ENCODE peak calls at places on chromosomes 7 and 10, in seven cellular contexts. I, H, C, A, J, M and F are unnamed samples.

GRCh38 chr10:819326-819725 is 112.2 kb downstream of the LARP4B start:
- DNase-seq in I (peak), H (peak), C (no peak), A (no peak), J (no peak), M (no peak), F (no peak)

GRCh38 chr7:64310426-64310825 is 3.3 kb upstream of the ZNF736 start:
- DNase-seq in I (no peak), H (no peak), C (no peak), A (no peak), J (no peak), M (no peak), F (no peak)

GRCh38 chr7:126426652-126427051 is 826.1 kb downstream of the GRM8 start:
- DNase-seq in I (no peak), H (no peak), C (no peak), A (no peak), J (no peak), M (no peak), F (no peak)

GRCh38 chr10:114442115-114442630 is 37.9 kb upstream of the AFAP1L2 start:
- DNase-seq in I (no peak), H (no peak), C (no peak), A (no peak), J (no peak), M (no peak), F (no peak)

GRCh38 chr10:127345231-127345965 is 149.0 kb upstream of the INSYN2A start:
- DNase-seq in I (no peak), H (peak), C (no peak), A (no peak), J (peak), M (no peak), F (no peak)

GRCh38 chr10:119480667-119481066 is 61.9 kb downstream of the RGS10 start:
- DNase-seq in I (no peak), H (no peak), C (no peak), A (no peak), J (no peak), M (no peak), F (no peak)

GRCh38 chr10:48470893-48471805 is 133.7 kb downstream of the ARHGAP22 start:
- DNase-seq in I (peak), H (peak), C (no peak), A (no peak), J (no peak), M (no peak), F (no peak)

GRCh38 chr7:148772297-148773089 is 73.8 kb downstream of the CUL1 start:
- DNase-seq in I (peak), H (no peak), C (peak), A (peak), J (no peak), M (no peak), F (no peak)

GRCh38 chr10:127578628-127579305 is 29.7 kb downstream of the NPS start:
- DNase-seq in I (no peak), H (no peak), C (no peak), A (no peak), J (no peak), M (no peak), F (no peak)

GRCh38 chr7:17230099-17230807 is 68.2 kb upstream of the AHR start:
- DNase-seq in I (no peak), H (no peak), C (no peak), A (no peak), J (no peak), M (no peak), F (no peak)

GRCh38 chr7:17236603-17237002 is 61.8 kb upstream of the AHR start:
- DNase-seq in I (peak), H (no peak), C (no peak), A (no peak), J (no peak), M (no peak), F (no peak)

GRCh38 chr7:17234398-17235021 is 63.9 kb upstream of the AHR start:
- DNase-seq in I (peak), H (no peak), C (peak), A (peak), J (no peak), M (peak), F (no peak)

GRCh38 chr7:17236161-17236560 is 62.3 kb upstream of the AHR start:
- DNase-seq in I (peak), H (no peak), C (no peak), A (no peak), J (no peak), M (no peak), F (no peak)

DNA sequence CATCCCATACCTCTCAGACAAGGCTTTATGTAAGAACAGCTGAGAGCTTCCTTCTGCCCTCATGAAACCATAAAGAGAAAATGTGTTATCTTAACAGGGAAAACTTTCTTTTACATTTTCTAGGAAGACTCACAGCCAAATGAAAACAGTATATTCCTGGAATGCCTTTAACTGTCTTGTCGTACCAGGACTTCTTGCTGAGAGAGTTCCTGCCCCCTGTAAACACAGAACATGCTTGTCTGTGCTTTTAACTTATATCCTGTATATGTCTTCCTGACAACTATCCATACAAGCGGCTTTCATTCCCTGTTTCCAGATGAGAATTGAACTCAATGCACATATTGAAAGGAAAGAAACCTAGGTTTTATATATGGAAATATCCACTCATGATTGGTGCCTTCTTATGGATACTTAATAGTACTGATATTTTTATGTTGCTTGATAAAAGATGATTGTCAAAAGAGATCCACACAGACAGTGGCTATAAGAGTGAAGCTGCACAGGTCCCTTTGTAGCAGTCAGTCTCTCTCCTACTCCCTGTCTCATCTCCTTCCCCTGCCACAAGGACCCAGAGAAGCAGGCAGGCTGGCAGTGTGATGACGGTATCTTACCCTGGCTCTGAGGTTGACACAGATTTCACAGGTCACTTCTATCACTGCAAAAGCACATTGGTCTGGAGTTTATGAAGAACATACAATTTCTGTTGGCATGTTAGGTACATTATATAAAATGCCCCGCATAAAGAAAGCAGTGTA is 64.6 kb upstream of the AHR start:
- DNase-seq in I (peak), H (no peak), C (no peak), A (no peak), J (no peak), M (no peak), F (no peak)
- H3K4me3 ChIP-seq in I (no peak), H (no peak), C (no peak), A (no peak), J (no peak), M (peak), F (no peak)

GRCh38 chr7:7568553-7568952 is 1.9 kb downstream of the MIOS start:
- DNase-seq in I (no peak), H (no peak), C (no peak), A (no peak), J (no peak), M (no peak), F (no peak)
- H3K4me3 ChIP-seq in I (peak), H (no peak), C (peak), A (no peak), J (peak), M (peak), F (no peak)

DNA sequence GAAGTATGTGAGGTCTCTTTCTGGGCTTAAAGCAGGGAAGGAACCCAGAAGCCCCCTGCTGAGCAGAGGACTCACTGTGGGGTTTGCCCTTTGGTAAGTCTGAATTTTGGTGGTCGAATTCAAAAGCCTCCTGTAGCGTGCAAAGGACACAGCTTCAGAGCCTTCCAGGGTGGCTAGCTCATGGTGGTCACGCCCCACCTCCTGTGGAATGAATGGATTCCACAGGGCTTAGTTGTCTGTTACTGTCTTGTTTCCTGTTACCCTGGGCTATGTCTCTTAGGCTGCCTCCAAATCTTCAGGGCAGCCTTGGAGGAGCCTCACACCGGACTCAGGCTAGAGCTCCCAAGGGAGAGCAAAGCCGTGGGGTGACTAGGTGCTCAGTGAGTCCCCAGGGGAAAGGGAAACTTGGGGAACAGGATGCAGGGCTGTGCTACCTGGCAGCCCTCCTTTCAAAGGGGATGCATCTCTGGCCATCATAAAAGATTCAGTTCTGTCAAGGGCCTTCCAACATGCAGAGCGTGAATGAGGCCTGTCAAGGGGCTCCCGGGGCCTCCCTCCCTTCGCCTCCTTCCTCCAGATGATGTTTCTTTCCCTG is 211.7 kb downstream of the CCSER2 start:
- DNase-seq in I (peak), H (no peak), C (peak), A (peak), J (no peak), M (no peak), F (no peak)
- H3K4me3 ChIP-seq in I (peak), H (no peak), C (peak), A (peak), J (no peak), M (no peak), F (peak)

DNA sequence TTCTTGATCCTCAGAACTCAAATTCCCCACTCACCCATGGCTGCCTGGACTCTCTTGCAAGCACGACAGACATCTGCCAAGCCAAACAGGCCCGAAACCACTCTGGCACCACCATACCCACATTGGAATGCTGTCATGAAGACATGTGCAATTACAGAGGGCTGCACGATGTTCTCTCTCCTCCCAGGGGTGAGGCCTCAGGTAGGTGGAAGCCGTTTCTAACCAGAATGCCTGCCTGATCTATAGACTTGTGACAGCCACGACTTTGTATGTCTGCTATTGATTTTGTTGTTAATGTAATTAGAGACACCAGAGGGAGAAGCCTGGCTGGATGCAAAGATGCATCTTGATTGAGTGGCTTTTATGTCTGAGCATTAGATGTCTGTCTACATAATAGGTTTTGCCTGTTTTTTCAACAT is 4.0 kb downstream of the BAMBI start:
- DNase-seq in I (no peak), H (peak), C (no peak), A (no peak), J (no peak), M (no peak), F (no peak)
- H3K4me3 ChIP-seq in I (no peak), H (no peak), C (no peak), A (peak), J (no peak), M (no peak), F (no peak)

GRCh38 chr10:89357096-89357495 is 20.8 kb upstream of the IFIT1B start:
- DNase-seq in I (no peak), H (no peak), C (no peak), A (no peak), J (no peak), M (no peak), F (peak)
- H3K4me3 ChIP-seq in I (no peak), H (no peak), C (no peak), A (no peak), J (no peak), M (no peak), F (no peak)

DNA sequence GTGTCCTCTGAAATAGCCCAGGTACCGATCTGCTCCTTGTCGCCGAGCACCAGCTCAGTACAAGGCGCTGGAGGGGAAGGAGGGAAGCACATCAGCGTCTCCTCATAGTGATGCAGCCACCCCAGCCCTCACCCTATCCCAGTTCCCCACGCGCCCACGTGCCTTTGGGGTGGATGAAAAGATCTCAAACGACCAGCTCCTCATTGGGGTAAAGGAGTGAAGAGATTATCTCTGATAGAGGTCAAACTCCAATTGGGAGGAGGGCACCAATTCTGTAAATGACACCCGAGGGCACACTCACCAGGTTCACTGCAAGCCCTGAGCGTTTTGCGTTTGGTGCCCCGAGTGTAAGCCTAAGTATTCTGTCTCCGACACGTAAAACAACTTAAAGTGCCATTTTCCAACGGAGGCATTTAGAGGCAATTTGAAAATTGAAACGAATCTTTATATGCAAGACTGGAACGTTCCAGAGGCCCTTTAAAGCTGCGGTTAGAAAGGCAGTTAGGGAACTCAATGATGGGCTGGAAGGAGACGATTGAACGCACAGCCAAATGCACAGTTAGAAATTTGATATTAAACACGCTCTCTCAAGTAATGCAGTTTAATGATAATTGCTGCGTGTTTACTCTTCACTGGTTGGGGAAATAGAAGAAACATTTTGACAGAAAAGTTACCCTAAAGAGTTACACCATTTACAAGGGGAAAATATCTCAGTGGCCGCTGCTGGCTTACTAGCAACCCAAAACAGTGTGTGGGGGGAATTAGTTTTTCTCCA is 8.9 kb upstream of the EMX2 start:
- DNase-seq in I (no peak), H (peak), C (no peak), A (no peak), J (peak), M (no peak), F (no peak)
- H3K4me3 ChIP-seq in I (no peak), H (no peak), C (no peak), A (no peak), J (peak), M (no peak), F (no peak)

DNA sequence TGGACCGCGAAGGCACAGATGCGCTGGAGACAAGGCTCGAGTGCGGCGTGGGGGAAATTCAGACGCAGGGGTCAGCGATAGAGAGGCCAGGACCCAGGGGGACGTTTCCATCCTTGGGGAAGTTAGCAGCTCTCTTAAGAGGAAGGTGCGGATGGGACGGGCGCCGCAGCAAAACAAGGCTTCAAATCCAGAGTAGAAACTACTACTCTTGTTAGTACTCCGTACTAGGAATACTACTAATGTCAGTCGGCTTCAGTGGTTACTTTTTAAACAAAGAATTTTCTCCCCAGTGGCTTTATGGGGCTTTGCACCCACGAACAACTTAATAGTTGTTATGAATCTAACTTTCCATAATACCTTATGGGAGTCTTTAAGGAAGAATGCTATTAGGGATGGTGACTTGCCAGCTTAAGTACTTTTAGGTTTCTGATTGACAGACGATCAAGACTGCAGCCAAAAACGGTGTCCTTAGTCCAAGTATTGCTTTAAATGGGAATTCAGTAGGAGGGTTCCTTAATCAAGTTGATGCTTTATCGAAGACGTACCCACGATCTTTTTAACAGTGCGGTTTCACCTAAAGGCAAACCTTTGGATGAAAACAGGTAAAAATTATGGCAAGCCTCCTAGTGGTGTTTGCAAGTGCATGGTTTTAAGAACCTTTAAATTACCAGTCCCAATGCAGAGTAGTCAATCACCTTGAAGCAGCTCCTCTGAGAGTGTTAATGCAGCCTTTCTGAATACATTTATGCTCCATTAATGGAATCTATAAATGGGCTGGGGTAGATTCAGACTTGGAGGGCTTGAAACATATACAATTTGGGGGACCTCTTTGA is 868 bp upstream of the IDE start:
- DNase-seq in I (peak), H (no peak), C (peak), A (no peak), J (peak), M (no peak), F (no peak)
- H3K4me3 ChIP-seq in I (peak), H (peak), C (peak), A (peak), J (peak), M (peak), F (peak)